ENCODE peak calls at places on chromosomes 7 and 10, in seven cellular contexts. F, I, Y, U, V, E and Z are unnamed samples. For H3K27me3, the result is how much of the 10 kb centered on the place peaks cover.

GRCh38 chr10:73950569-73950968 is 39.6 kb downstream of the PLAU start:
- DNase-seq in V (no peak), U (no peak), Y (no peak), I (no peak), F (peak), E (peak), Z (no peak)

GRCh38 chr7:69654849-69655707 is 56.8 kb downstream of the AUTS2 start:
- DNase-seq in Y (no peak), U (no peak), F (no peak), E (no peak), I (no peak), V (no peak), Z (no peak)

GRCh38 chr7:24908757-24909156 is 71.2 kb downstream of the OSBPL3 start:
- DNase-seq in U (no peak), Y (no peak), E (no peak), F (no peak), I (no peak), V (no peak), Z (no peak)

GRCh38 chr7:128166603-128167315 is 74.3 kb upstream of the LEP start:
- DNase-seq in Y (peak), U (no peak), F (peak), E (peak), V (no peak), I (peak), Z (no peak)

GRCh38 chr10:72087392-72087968 is 871 bp downstream of the SPOCK2 start:
- DNase-seq in F (peak), Y (no peak), V (no peak), U (no peak), I (no peak), E (peak), Z (no peak)

GRCh38 chr10:73906524-73907447 is 4.1 kb upstream of the PLAU start:
- DNase-seq in Y (peak), E (peak), V (peak), U (peak), I (peak), F (peak), Z (peak)

GRCh38 chr7:43771128-43771527 is 12.6 kb downstream of the BLVRA start:
- DNase-seq in Y (no peak), F (no peak), U (no peak), V (no peak), I (no peak), E (no peak), Z (no peak)

GRCh38 chr10:96814264-96814663 is 17.8 kb upstream of the LCOR start:
- DNase-seq in I (no peak), F (no peak), U (peak), V (peak), Y (peak), E (no peak), Z (peak)

GRCh38 chr7:13578294-13578693 is 411.2 kb downstream of the ETV1 start:
- DNase-seq in I (no peak), Y (no peak), V (no peak), U (no peak), F (no peak), E (no peak), Z (no peak)

DNA sequence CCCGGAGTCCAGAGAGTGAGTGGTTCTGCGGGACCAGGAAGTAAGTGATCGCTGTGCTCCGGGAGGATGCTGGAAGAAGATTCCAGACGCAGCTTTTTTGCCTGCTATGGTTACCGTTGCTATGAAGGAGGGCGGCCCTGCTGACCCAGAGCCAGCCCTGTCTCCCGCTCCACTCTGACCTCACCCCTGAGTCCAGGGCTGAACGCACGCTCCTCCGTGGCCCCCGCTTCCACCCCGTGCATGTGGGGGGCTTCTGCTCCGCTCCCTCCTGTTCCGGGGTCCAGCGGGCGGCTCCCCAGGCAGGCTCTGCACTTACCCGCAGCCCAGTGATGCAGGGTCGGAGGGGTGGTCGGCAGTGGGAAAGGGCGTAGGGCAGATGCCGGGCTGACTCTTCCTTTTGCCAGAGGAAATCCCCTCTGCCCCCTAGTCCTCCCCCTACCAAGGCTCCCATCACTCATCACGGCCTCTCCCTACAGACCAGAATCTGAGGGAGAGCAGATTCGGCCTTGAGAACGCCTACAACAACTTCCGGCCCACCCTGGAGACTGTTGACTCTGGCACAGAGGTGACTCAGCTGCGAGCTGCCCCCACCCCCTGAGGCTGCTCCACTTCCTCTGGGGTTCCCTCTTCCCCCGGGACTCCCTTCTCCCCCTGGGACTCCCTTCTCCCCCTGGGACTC is 2.6 kb upstream of the MUC17 start:
- DNase-seq in I (peak), Y (peak), V (peak), U (peak), E (peak), F (peak), Z (peak)
- H3K27me3 ChIP-seq in I (under half), Y (half or more), V (under half), U (under half), E (under half), F (under half), Z (under half)

DNA sequence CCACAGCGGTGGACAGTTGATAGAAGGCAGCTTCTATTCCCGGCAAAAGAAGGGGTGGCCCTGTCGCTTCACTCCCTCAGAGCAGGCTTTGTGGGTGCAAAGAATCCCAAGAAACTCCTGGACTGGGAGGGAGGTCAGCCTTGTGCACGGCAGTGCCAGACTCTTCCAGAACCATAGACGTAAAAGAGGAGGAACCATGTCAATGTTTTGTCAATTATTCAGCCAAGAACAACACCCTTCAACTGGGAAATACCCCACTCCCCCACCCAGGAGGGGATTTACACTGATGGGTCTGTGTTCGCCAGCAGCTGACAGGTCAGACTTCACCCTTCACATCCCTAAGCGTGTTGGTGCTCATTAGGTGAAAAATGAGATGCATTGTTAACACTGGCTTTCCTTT is 116.8 kb upstream of the BMPER start:
- DNase-seq in U (no peak), Y (no peak), V (no peak), E (no peak), I (no peak), F (no peak), Z (no peak)
- H3K27me3 ChIP-seq in U (under half), Y (under half), V (under half), E (under half), I (under half), F (under half), Z (under half)

DNA sequence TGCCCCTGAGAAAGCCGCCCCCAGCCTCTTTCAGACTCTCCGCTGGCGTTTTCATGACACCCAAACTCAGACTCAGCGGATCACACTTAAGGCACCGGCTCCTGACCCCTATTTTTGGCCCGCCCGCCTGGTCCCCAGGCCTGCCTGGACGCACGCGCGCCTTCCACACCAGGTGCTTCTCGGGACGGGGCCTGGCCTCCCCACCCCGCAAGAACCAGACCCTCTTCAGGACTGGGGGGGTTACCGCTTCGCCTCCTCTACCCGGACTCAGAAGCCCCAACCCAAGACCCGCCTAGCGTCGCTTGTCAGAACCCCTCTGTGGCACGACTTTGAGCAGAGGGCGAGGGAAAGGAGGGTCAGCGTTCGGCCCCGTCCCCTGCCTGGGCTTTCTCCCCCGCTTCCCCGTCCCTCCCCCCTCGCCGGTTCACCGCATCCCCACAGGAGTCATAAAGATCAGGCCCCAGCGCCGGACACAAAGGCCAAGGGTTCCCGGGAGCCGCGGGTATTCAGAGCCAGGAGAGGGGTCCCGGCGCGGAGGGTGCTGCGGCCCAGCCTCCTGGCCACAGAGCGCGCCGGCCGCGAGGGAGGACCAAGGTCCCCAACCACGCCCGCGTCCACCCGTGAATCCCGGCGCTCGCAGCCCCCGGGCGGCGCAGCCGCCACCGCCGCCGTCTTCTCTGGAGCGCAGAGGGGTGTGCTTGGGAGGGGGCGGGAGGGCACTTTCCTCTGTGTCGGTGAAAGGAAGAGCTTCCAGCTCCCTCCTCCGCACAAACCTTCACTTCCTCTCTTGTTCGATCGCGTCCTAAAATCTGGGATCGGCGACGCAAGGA is 351.9 kb downstream of the DNAJB6 start:
- DNase-seq in V (no peak), F (peak), E (peak), U (no peak), I (peak), Y (no peak), Z (no peak)
- H3K27me3 ChIP-seq in V (under half), F (half or more), E (half or more), U (under half), I (under half), Y (half or more), Z (under half)

GRCh38 chr10:43230101-43230908 is 36.6 kb downstream of the RASGEF1A start:
- DNase-seq in Y (no peak), V (no peak), U (no peak), E (peak), I (peak), F (peak), Z (no peak)

GRCh38 chr10:43230909-43231522 is 35.8 kb downstream of the RASGEF1A start:
- DNase-seq in U (no peak), V (no peak), Y (no peak), E (peak), F (no peak), I (peak), Z (no peak)

GRCh38 chr10:43228783-43229207 is 38.1 kb downstream of the RASGEF1A start:
- DNase-seq in I (peak), V (no peak), E (peak), Y (no peak), U (no peak), F (no peak), Z (no peak)

GRCh38 chr10:43227911-43228782 is 38.7 kb downstream of the RASGEF1A start:
- DNase-seq in Y (no peak), V (no peak), I (peak), E (peak), U (no peak), F (no peak), Z (no peak)

DNA sequence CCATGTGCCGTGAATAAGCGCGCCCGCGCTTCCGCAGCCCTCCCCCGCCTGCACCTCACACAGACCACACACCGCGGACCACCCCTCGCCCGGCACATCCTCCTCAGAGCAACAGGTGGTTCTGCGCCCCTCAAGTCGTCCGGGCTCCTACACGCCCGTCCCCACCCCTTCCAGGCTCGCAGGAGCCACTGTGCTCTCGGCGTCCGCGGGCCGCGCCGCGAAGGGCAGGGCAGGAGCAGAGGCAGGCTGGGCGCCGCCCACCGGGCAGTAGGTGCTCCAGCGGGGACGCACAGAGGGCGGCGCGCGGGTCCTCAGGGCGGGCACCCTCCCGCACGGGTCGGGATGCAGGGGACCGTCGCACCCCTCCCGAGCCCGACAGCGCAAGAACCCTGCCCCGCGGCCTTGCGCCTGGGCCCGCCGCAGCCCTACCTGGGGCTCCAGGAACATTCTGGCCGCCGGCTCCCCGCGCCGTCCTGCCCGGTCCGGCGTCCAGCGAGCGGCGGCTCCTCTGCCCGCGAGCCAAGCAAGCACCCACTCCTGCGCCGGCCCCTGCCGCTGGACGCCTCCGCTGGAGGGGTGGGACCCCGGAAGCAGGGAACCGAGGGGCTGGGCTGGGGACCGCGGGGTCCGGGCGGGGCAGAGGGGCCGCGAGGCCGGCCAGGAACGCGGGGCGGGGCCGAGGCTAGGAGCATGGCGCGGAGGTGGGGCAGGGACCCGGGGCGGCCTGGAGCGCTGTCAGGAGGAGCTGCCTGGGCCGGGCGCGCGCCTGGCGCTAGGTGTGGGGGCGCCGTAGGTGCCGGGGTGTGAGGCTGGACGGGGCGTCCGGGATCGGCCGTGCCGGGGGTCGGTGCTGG is 37.4 kb downstream of the RASGEF1A start:
- DNase-seq in E (peak), Y (no peak), V (no peak), U (no peak), I (peak), F (peak), Z (no peak)
- H3K27me3 ChIP-seq in E (under half), Y (half or more), V (under half), U (half or more), I (under half), F (half or more), Z (under half)

GRCh38 chr10:66990431-66990830 is 64.6 kb downstream of the LRRTM3 start:
- DNase-seq in E (no peak), F (no peak), V (no peak), Y (no peak), I (no peak), U (no peak), Z (no peak)
- H3K27me3 ChIP-seq in E (under half), F (under half), V (under half), Y (under half), I (under half), U (under half), Z (under half)

GRCh38 chr10:102229810-102230263 is 3.7 kb downstream of the ELOVL3 start:
- DNase-seq in V (peak), I (peak), Y (peak), E (peak), U (peak), F (peak), Z (no peak)

GRCh38 chr10:102233997-102234396 is 7.3 kb downstream of the PITX3 start:
- DNase-seq in F (no peak), V (no peak), U (no peak), Y (no peak), E (no peak), I (no peak), Z (no peak)

GRCh38 chr10:102230264-102230860 is 4.3 kb downstream of the ELOVL3 start:
- DNase-seq in V (no peak), E (peak), U (peak), I (peak), Y (peak), F (peak), Z (no peak)

GRCh38 chr10:102231357-102232318 is 5.5 kb downstream of the ELOVL3 start:
- DNase-seq in Y (peak), I (peak), F (peak), V (peak), E (peak), U (no peak), Z (no peak)

DNA sequence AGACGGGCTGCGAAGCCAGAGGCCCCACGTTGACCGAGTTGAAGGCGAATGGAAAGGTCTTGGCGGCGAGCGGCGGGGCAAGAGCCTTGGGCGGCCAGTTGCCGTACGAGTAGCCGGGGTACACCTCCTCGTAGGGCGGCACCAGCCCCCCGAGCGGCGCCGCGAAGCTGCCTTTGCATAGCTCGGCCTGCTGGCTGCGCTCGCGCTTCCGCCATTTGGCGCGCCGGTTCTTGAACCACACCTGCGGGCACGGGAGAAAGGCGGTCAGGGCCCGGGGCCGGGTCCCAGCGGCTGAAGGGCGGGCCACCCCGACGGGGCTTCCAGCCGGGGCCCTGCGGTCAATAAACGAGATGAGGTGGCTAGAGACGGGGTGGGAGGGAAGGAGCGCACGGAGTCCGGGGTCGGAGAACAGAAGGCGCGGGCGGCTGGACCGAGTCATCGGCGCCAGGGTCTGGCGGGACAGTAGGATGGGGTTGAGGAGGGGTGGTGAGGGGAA is 4.8 kb downstream of the ELOVL3 start:
- DNase-seq in U (no peak), V (peak), Y (peak), E (peak), F (peak), I (peak), Z (no peak)
- H3K27me3 ChIP-seq in U (under half), V (under half), Y (half or more), E (half or more), F (half or more), I (under half), Z (under half)

GRCh38 chr7:42070068-42070467 is 166.9 kb downstream of the GLI3 start:
- DNase-seq in V (no peak), Y (peak), U (peak), E (no peak), I (no peak), F (no peak), Z (no peak)

GRCh38 chr7:42074079-42074478 is 162.9 kb downstream of the GLI3 start:
- DNase-seq in V (no peak), I (no peak), F (no peak), U (no peak), E (no peak), Y (no peak), Z (no peak)

GRCh38 chr7:42069625-42070024 is 167.4 kb downstream of the GLI3 start:
- DNase-seq in F (no peak), Y (peak), I (no peak), E (no peak), U (no peak), V (no peak), Z (no peak)

GRCh38 chr7:42068554-42069280 is 168.3 kb downstream of the GLI3 start:
- DNase-seq in E (no peak), U (no peak), V (no peak), Y (no peak), F (peak), I (no peak), Z (no peak)

DNA sequence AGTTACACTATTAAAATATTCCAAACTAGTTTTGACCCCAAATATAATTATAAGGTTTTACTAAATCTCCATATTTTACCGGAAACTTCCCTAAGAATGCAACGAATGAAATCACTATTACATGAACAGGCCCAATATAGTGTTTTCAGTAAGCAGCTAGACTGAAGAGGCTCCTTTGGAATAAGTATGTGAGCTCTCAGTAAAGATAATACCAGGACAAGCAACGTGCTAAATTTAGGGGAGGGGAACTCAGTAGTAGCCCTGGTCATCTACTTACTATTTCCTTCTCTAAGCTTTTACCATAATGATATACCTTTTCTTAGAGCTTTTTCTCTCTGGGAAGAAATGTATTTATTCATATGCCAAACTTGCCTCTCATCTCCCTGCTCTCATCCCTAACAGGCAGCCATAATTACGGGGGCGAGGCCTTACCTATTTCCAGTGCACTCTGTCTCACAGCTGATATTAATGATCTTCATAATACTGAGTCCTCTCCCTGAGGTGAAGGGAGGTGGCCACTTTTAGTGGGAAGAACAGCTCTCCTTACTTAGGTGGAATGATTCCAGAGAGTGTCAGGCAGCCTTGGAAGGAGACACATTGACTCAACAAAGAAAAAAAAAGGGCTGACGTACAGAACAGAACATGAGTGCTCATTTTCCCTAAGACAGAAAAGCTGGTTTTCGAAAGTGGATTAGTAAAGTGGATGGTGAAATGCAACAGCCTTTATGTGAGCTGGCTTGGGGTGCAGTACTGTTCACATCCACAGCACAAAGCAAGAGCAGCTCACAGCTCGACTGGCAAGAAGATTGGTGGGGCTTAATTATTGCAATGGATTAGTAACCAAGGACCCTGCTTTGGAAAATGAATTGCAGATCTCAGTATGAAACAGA is 165.4 kb downstream of the GLI3 start:
- DNase-seq in F (peak), Y (peak), E (no peak), V (no peak), U (peak), I (no peak), Z (no peak)
- H3K27me3 ChIP-seq in F (under half), Y (under half), E (under half), V (under half), U (under half), I (under half), Z (under half)